ENCODE peak calls at places on chromosomes 1 and 21, in seven cellular contexts. B is AG10803; D is AML-193; C is left lung; L is stimulated activated CD8-positive, alpha-beta memory T cell treated with anti-CD3 and anti-CD28 coated beads, Interleukin-4, amount 100 ng/mL, for 1 hour; I is NCI-H2081 treated with DMSO at 0.1 percent for 48 hours; S is NCI-H446. G is an unnamed sample.

GRCh38 chr1:3471356-3472087 is 17.1 kb downstream of the ARHGEF16 start:
- DNase-seq in B (peak), D (no peak), C (no peak), L (no peak), I (no peak), S (no peak), G (peak)

GRCh38 chr1:179770887-179771502 is 27.9 kb downstream of the FAM163A start:
- DNase-seq in B (no peak), D (no peak), C (no peak), L (no peak), I (no peak), S (no peak), G (no peak)

GRCh38 chr1:41357451-41358151 is 3.6 kb upstream of the FOXO6 start:
- DNase-seq in B (no peak), D (no peak), C (no peak), L (no peak), I (no peak), S (no peak), G (no peak)

GRCh38 chr21:34579411-34579810 is 35.5 kb downstream of the RCAN1 start:
- DNase-seq in B (peak), D (no peak), C (no peak), L (no peak), I (no peak), S (no peak), G (no peak)

GRCh38 chr1:2003564-2004131 is at the start of gene CFAP74:
- DNase-seq in B (peak), D (no peak), C (no peak), L (no peak), I (no peak), S (no peak), G (no peak)

GRCh38 chr1:44609412-44609767 is 64.9 kb downstream of the TMEM53 start:
- DNase-seq in B (peak), D (no peak), C (no peak), L (no peak), I (no peak), S (no peak), G (no peak)

GRCh38 chr21:39094087-39094785 is 89.0 kb downstream of the PSMG1 start:
- DNase-seq in B (no peak), D (peak), C (no peak), L (no peak), I (no peak), S (no peak), G (peak)

GRCh38 chr1:182274618-182275017 is 117.0 kb downstream of the GLUL start:
- DNase-seq in B (no peak), D (no peak), C (no peak), L (no peak), I (no peak), S (no peak), G (no peak)

GRCh38 chr21:37615962-37616361 is 249.4 kb downstream of the DYRK1A start:
- DNase-seq in B (no peak), D (no peak), C (no peak), L (no peak), I (no peak), S (no peak), G (no peak)

GRCh38 chr1:42259059-42259738 is 75.8 kb downstream of the FOXJ3 start:
- DNase-seq in B (peak), D (no peak), C (no peak), L (no peak), I (no peak), S (no peak), G (peak)

GRCh38 chr1:105793541-105794146 is 1262.8 kb upstream of the PRMT6 start:
- DNase-seq in B (no peak), D (peak), C (no peak), L (no peak), I (no peak), S (peak), G (peak)

GRCh38 chr1:51693420-51694144 is 76.7 kb downstream of the OSBPL9 start:
- DNase-seq in B (peak), D (no peak), C (no peak), L (no peak), I (no peak), S (no peak), G (no peak)

GRCh38 chr1:229271448-229272120 is 673 bp downstream of the RAB4A start:
- DNase-seq in B (peak), D (peak), C (no peak), L (no peak), I (no peak), S (peak), G (peak)

GRCh38 chr1:39105841-39106765 is 80.0 kb downstream of the NDUFS5 start:
- DNase-seq in B (peak), D (no peak), C (peak), L (no peak), I (no peak), S (no peak), G (no peak)

GRCh38 chr1:199422206-199422605 is 605.3 kb upstream of the NR5A2 start:
- DNase-seq in B (peak), D (no peak), C (no peak), L (no peak), I (no peak), S (peak), G (no peak)

GRCh38 chr1:56491441-56491840 is 87.9 kb downstream of the PLPP3 start:
- DNase-seq in B (peak), D (no peak), C (no peak), L (no peak), I (no peak), S (no peak), G (no peak)

GRCh38 chr1:21783679-21784603 is 992 bp upstream of the USP48 start:
- DNase-seq in B (peak), D (peak), C (peak), L (no peak), I (peak), S (no peak), G (no peak)

GRCh38 chr1:68384321-68384813 is 65.4 kb downstream of the RPE65 start:
- DNase-seq in B (peak), D (no peak), C (no peak), L (no peak), I (no peak), S (peak), G (peak)

GRCh38 chr1:241219449-241219848 is 137.6 kb downstream of the RGS7 start:
- DNase-seq in B (no peak), D (no peak), C (no peak), L (no peak), I (no peak), S (no peak), G (no peak)

GRCh38 chr1:231927431-231927830 is 300.8 kb downstream of the DISC1 start:
- DNase-seq in B (no peak), D (no peak), C (no peak), L (no peak), I (no peak), S (no peak), G (no peak)

GRCh38 chr1:25642710-25643109 is 26.1 kb downstream of the MAN1C1 start:
- DNase-seq in B (peak), D (peak), C (no peak), L (peak), I (no peak), S (peak), G (no peak)

GRCh38 chr1:87953109-87953508 is 624.4 kb downstream of the LMO4 start:
- DNase-seq in B (peak), D (no peak), C (no peak), L (no peak), I (no peak), S (no peak), G (no peak)

GRCh38 chr1:236301080-236301957 is 19.6 kb upstream of the ERO1B start:
- DNase-seq in B (no peak), D (no peak), C (no peak), L (no peak), I (peak), S (no peak), G (no peak)

GRCh38 chr1:6080469-6080868 is 34.8 kb downstream of the KCNAB2 start:
- DNase-seq in B (no peak), D (no peak), C (no peak), L (no peak), I (no peak), S (peak), G (no peak)

GRCh38 chr1:22749503-22749902 is 38.9 kb downstream of the EPHB2 start:
- DNase-seq in B (no peak), D (no peak), C (no peak), L (no peak), I (no peak), S (no peak), G (no peak)

G was measured in globus pallidus.